ENCODE peak calls at places on chromosomes 11 and 22, in five cellular contexts. R is astrocyte of the spinal cord, A is hypothalamus, D is NCI-H1694 treated with DMSO at 0.1 percent for 48 hours, I is Calu3. G is an unnamed sample.

GRCh38 chr11:72067676-72068075 is 12.7 kb downstream of the NUMA1 start:
- DNase-seq in R (no peak), A (no peak), D (no peak), I (no peak), G (no peak)

GRCh38 chr11:45982656-45983470 is 60.4 kb downstream of the LARGE2 start:
- DNase-seq in R (peak; percentile 87), A (peak; percentile 25), D (peak; percentile 65), I (no peak), G (peak; percentile 31)

GRCh38 chr22:18992543-18993198 is 56.6 kb upstream of the PRODH start:
- DNase-seq in R (no peak), A (no peak), D (no peak), I (no peak), G (no peak)

GRCh38 chr11:19832166-19832750 is 119.6 kb downstream of the NAV2 start:
- DNase-seq in R (no peak), A (peak; percentile 53), D (no peak), I (no peak), G (no peak)

GRCh38 chr11:132093861-132094260 is 723.4 kb downstream of the NTM start:
- DNase-seq in R (no peak), A (no peak), D (no peak), I (no peak), G (no peak)

GRCh38 chr11:47271961-47272661 is 2.2 kb downstream of the MADD start:
- DNase-seq in R (no peak), A (no peak), D (no peak), I (no peak), G (no peak)

GRCh38 chr11:66119348-66120133 is 49.5 kb downstream of the PACS1 start:
- DNase-seq in R (peak; percentile 94), A (no peak), D (no peak), I (peak; percentile 35), G (peak; percentile 90)

GRCh38 chr22:39994566-39995345 is at the start of gene FAM83F:
- DNase-seq in R (no peak), A (no peak), D (no peak), I (peak; percentile 86), G (no peak)

GRCh38 chr22:29663230-29663826 is 56.5 kb upstream of the CABP7 start:
- DNase-seq in R (peak; percentile 19), A (no peak), D (no peak), I (no peak), G (no peak)

GRCh38 chr22:29306175-29306829 is at the start of gene GAS2L1:
- DNase-seq in R (peak; percentile 87), A (peak; percentile 76), D (peak; percentile 50), I (peak; percentile 88), G (peak; percentile 69)

GRCh38 chr11:110522456-110522855 is 92.7 kb downstream of the FDX1 start:
- DNase-seq in R (no peak), A (no peak), D (no peak), I (no peak), G (no peak)

GRCh38 chr22:25845985-25846745 is 104.2 kb downstream of the MYO18B start:
- DNase-seq in R (no peak), A (no peak), D (no peak), I (no peak), G (peak; percentile 12)

GRCh38 chr11:106644824-106645223 is 373.5 kb downstream of the GUCY1A2 start:
- DNase-seq in R (peak; percentile 45), A (no peak), D (no peak), I (no peak), G (peak; percentile 36)

G was measured in foreskin keratinocyte.